ENCODE peak calls at places on chromosomes 13 and 19, in nine cellular contexts. H is mucosa of gallbladder; K is COLO829; E is immature natural killer cell; C is CD4-positive, alpha-beta T cell; P is AG09319; G is fibroblast of pulmonary artery; I is NCI-H1092 treated with DMSO at 0.1 percent for 48 hours; Q is T-helper 1 cell. D is an unnamed sample.
A peak's percentile ranks its signal among the peaks of the same experiment; 100 is the strongest.

GRCh38 chr19:39506944-39507714 is 7.8 kb upstream of the SELENOV start:
- DNase-seq in H (no peak), K (peak; percentile 88), E (peak; percentile 42), C (no peak), P (no peak), G (peak; percentile 67), I (no peak), Q (no peak), D (peak; percentile 33)

GRCh38 chr13:33441015-33441414 is 155.5 kb upstream of the STARD13 start:
- DNase-seq in H (no peak), K (no peak), E (no peak), C (no peak), P (no peak), G (peak; percentile 53), I (peak; percentile 31), Q (no peak), D (no peak)

GRCh38 chr19:2853015-2853606 is 11.8 kb downstream of the ZNF555 start:
- DNase-seq in H (no peak), K (no peak), E (no peak), C (no peak), P (no peak), G (no peak), I (no peak), Q (no peak), D (no peak)

GRCh38 chr19:39951065-39951650 is 16.7 kb upstream of the FCGBP start:
- DNase-seq in H (no peak), K (no peak), E (no peak), C (no peak), P (no peak), G (no peak), I (no peak), Q (no peak), D (no peak)

GRCh38 chr19:8396563-8397203 is 6.5 kb downstream of the RAB11B start:
- DNase-seq in H (no peak), K (peak; percentile 40), E (peak; percentile 76), C (peak; percentile 38), P (no peak), G (peak; percentile 69), I (no peak), Q (peak; percentile 59), D (peak; percentile 42)

GRCh38 chr13:44093607-44094583 is 214.2 kb downstream of the LACC1 start:
- DNase-seq in H (no peak), K (peak; percentile 68), E (no peak), C (no peak), P (no peak), G (no peak), I (no peak), Q (no peak), D (peak; percentile 76)

GRCh38 chr19:55352040-55352439 is 2.5 kb downstream of the COX6B2 start:
- DNase-seq in H (no peak), K (no peak), E (no peak), C (no peak), P (no peak), G (no peak), I (no peak), Q (no peak), D (no peak)

GRCh38 chr13:51324714-51325440 is 14.6 kb upstream of the SERPINE3 start:
- DNase-seq in H (no peak), K (no peak), E (no peak), C (no peak), P (no peak), G (no peak), I (peak; percentile 53), Q (no peak), D (no peak)

GRCh38 chr13:95091755-95092154 is 209.5 kb downstream of the ABCC4 start:
- DNase-seq in H (no peak), K (no peak), E (no peak), C (no peak), P (no peak), G (no peak), I (no peak), Q (no peak), D (no peak)

GRCh38 chr19:51471527-51471926 is 6.8 kb upstream of the CEACAM18 start:
- DNase-seq in H (no peak), K (no peak), E (no peak), C (no peak), P (no peak), G (peak; percentile 7), I (no peak), Q (no peak), D (no peak)